ENCODE peak calls at places on chromosome 14, in four cellular contexts. H, Y, J and E are unnamed samples.
A peak's percentile ranks its signal among the peaks of the same experiment; 100 is the strongest.

GRCh38 chr14:72532686-72533454 is 361.0 kb downstream of the DPF3 start:
- DNase-seq in H (no peak), Y (no peak), J (no peak), E (no peak)

GRCh38 chr14:51554953-51555352 is 96.8 kb upstream of the FRMD6 start:
- DNase-seq in H (no peak), Y (no peak), J (peak; percentile 27), E (no peak)

GRCh38 chr14:51453869-51454268 is 197.8 kb upstream of the FRMD6 start:
- DNase-seq in H (no peak), Y (no peak), J (no peak), E (no peak)

GRCh38 chr14:51342226-51342625 is 102.2 kb downstream of the TMX1 start:
- DNase-seq in H (no peak), Y (no peak), J (no peak), E (no peak)

GRCh38 chr14:95288672-95289322 is 30.9 kb downstream of the CLMN start:
- DNase-seq in H (no peak), Y (no peak), J (no peak), E (no peak)

GRCh38 chr14:55454264-55455151 is 14.1 kb upstream of the TBPL2 start:
- DNase-seq in H (no peak), Y (no peak), J (peak; percentile 89), E (no peak)

GRCh38 chr14:81018245-81018644 is 62.8 kb downstream of the TSHR start:
- DNase-seq in H (no peak), Y (no peak), J (no peak), E (no peak)

GRCh38 chr14:39755269-39755878 is 323.1 kb upstream of the FBXO33 start:
- DNase-seq in H (no peak), Y (no peak), J (no peak), E (no peak)

GRCh38 chr14:73740921-73741326 is 26.7 kb upstream of the PNMA1 start:
- DNase-seq in H (peak; percentile 70), Y (peak; percentile 78), J (peak; percentile 65), E (peak; percentile 94)

GRCh38 chr14:31936100-31936499 is 141.0 kb upstream of the ARHGAP5 start:
- DNase-seq in H (no peak), Y (no peak), J (no peak), E (peak; percentile 68)

GRCh38 chr14:83384253-83384652 is 1850.6 kb upstream of the SEL1L start:
- DNase-seq in H (no peak), Y (no peak), J (no peak), E (no peak)

GRCh38 chr14:70188292-70188607 is 501 bp downstream of the SLC8A3 start:
- DNase-seq in H (no peak), Y (no peak), J (peak; percentile 9), E (no peak)

GRCh38 chr14:103314496-103315277 is 19.4 kb upstream of the EIF5 start:
- DNase-seq in H (no peak), Y (no peak), J (no peak), E (no peak)

GRCh38 chr14:68047910-68048309 is 228.3 kb downstream of the RAD51B start:
- DNase-seq in H (no peak), Y (no peak), J (peak; percentile 25), E (no peak)

GRCh38 chr14:56173360-56173922 is 55.2 kb downstream of the PELI2 start:
- DNase-seq in H (no peak), Y (no peak), J (no peak), E (no peak)

GRCh38 chr14:71855399-71856036 is 76.7 kb upstream of the RGS6 start:
- DNase-seq in H (peak; percentile 62), Y (peak; percentile 57), J (peak; percentile 85), E (peak; percentile 74)

GRCh38 chr14:103142031-103142430 is 18.8 kb downstream of the TNFAIP2 start:
- DNase-seq in H (no peak), Y (no peak), J (no peak), E (no peak)

GRCh38 chr14:35140718-35141581 is 18.6 kb downstream of the PRORP start:
- DNase-seq in H (no peak), Y (no peak), J (peak; percentile 46), E (no peak)

GRCh38 chr14:41604793-41605534 is 1.7 kb upstream of the LRFN5 start:
- DNase-seq in H (no peak), Y (peak; percentile 48), J (peak; percentile 93), E (no peak)

GRCh38 chr14:56116128-56116900 is 1.9 kb upstream of the PELI2 start:
- DNase-seq in H (no peak), Y (no peak), J (no peak), E (no peak)

GRCh38 chr14:32984531-32984930 is 45.9 kb downstream of the NPAS3 start:
- DNase-seq in H (no peak), Y (no peak), J (no peak), E (no peak)

GRCh38 chr14:53893374-53893773 is 63.3 kb downstream of the BMP4 start:
- DNase-seq in H (no peak), Y (no peak), J (no peak), E (no peak)

GRCh38 chr14:57747036-57747435 is 118.9 kb downstream of the SLC35F4 start:
- DNase-seq in H (no peak), Y (no peak), J (peak; percentile 81), E (no peak)

GRCh38 chr14:81946808-81947798 is 413.4 kb upstream of the SEL1L start:
- DNase-seq in H (no peak), Y (peak; percentile 18), J (peak; percentile 87), E (no peak)

GRCh38 chr14:33016611-33017010 is 77.9 kb downstream of the NPAS3 start:
- DNase-seq in H (no peak), Y (no peak), J (no peak), E (no peak)

GRCh38 chr14:55255185-55255584 is 16.0 kb upstream of the FBXO34 start:
- DNase-seq in H (no peak), Y (no peak), J (no peak), E (no peak)

GRCh38 chr14:104130974-104131651 is 7.3 kb upstream of the KIF26A start:
- DNase-seq in H (no peak), Y (peak; percentile 66), J (peak; percentile 44), E (peak; percentile 54)

GRCh38 chr14:95445676-95446075 is 70.8 kb downstream of the SYNE3 start:
- DNase-seq in H (no peak), Y (no peak), J (no peak), E (no peak)

GRCh38 chr14:105478624-105479305 is 4.1 kb downstream of the CRIP2 start:
- DNase-seq in H (no peak), Y (no peak), J (no peak), E (no peak)
- H3K4me1 ChIP-seq in H (no peaks in the 10 kb centered on the region), Y (peaks cover 91% of the 10 kb centered on the region), J (peaks cover 57% of the 10 kb centered on the region), E (peaks cover 27% of the 10 kb centered on the region)

GRCh38 chr14:77151918-77152588 is 10.5 kb upstream of the ZDHHC22 start:
- DNase-seq in H (no peak), Y (no peak), J (peak; percentile 52), E (no peak)
- TF ChIP-seq CTCF in H (no peak), Y (peak; percentile 30), J (no peak), E (no peak)

DNA sequence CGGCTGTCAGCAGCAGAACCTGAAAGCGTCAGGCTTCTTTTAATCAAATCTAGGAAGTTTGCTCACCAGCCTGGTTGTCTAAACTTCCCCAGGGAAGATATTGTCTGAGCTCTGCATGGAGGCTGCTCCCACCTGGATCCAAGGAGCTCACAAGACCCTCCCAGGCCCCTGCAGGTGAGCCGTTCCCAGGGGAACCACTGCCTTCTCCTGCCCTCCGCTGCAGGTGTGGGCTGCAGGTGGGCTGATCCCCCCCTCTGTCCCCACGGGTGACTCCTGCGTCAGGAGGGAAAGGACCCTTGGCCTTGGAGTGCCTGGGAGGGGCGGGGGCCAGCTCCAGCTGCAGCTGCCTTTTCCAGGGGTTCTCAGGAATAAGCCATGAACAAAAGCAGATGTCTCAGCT is 246.5 kb upstream of the RTL1 start:
- DNase-seq in H (no peak), Y (no peak), J (no peak), E (no peak)
- H3K27me3 ChIP-seq in H (no peaks in the 10 kb centered on the region), Y (peaks cover 52% of the 10 kb centered on the region), J (no peaks in the 10 kb centered on the region), E (no peaks in the 10 kb centered on the region)

GRCh38 chr14:23093104-23093503 is 1.8 kb downstream of the ACIN1 start:
- DNase-seq in H (no peak), Y (no peak), J (no peak), E (no peak)

GRCh38 chr14:23093993-23094665 is 807 bp downstream of the ACIN1 start:
- DNase-seq in H (no peak), Y (no peak), J (no peak), E (no peak)

GRCh38 chr14:23093526-23093925 is 1.4 kb downstream of the ACIN1 start:
- DNase-seq in H (no peak), Y (no peak), J (no peak), E (no peak)

GRCh38 chr14:23095196-23096108 is at the start of gene C14orf119:
- DNase-seq in H (peak; percentile 100), Y (peak; percentile 100), J (peak; percentile 100), E (peak; percentile 98)

DNA sequence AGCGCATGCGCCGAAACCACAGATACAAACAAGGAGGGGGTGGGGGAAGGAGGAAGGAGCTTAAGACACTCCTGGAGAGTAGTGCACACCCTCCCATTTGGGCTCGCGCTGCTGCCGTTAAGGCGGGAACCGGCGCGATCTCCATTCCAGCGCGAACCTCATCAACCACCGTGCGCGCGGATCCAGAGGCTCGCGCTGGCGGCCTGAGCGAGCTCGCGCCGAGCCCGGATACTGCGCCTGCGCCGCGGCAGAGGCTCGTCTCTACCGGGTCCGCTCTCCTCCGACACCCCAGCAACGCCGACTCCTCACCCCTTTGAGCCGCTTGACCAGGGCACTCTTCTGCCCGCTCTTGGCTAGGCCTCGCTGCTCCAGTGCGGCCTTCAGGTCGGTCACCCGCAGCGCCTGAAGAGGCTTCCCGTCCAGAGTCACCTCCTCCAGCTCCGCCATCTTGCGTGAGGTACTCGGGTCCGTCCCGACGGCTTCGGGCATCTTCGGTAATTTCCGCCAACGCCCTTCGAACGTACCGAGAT is at the start of gene ACIN1:
- DNase-seq in H (peak; percentile 37), Y (no peak), J (peak; percentile 92), E (peak; percentile 78)
- H3K4me1 ChIP-seq in H (no peaks in the 10 kb centered on the region), Y (peaks cover 83% of the 10 kb centered on the region), J (peaks cover 15% of the 10 kb centered on the region), E (peaks cover 3% of the 10 kb centered on the region)

GRCh38 chr14:29710015-29710414 is 217.6 kb downstream of the PRKD1 start:
- DNase-seq in H (no peak), Y (no peak), J (peak; percentile 34), E (no peak)
- TF ChIP-seq CTCF in H (no peak), Y (peak; percentile 58), J (peak; percentile 32), E (peak; percentile 26)

DNA sequence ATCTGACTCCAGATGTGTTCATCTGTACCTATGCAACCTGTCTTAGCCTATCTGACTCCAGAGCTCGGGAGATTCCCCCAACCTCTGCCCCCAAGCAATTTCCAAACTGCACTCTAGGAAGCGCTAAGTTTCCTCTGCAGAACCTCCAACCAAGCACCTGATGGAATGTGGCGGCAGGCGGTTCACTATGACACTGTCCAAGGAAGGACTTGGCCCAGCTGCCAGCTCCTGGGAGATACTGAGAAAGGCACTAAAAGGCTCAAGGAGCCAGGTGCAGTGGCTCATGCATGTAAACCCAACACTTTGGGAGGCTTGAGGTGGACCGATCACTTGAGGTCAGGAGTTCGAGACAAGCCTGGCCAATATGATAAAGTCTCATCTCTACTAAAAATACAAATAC is 244.0 kb downstream of the BCL11B start:
- DNase-seq in H (no peak), Y (no peak), J (no peak), E (no peak)
- H3K27me3 ChIP-seq in H (no peaks in the 10 kb centered on the region), Y (peaks cover 73% of the 10 kb centered on the region), J (no peaks in the 10 kb centered on the region), E (no peaks in the 10 kb centered on the region)

DNA sequence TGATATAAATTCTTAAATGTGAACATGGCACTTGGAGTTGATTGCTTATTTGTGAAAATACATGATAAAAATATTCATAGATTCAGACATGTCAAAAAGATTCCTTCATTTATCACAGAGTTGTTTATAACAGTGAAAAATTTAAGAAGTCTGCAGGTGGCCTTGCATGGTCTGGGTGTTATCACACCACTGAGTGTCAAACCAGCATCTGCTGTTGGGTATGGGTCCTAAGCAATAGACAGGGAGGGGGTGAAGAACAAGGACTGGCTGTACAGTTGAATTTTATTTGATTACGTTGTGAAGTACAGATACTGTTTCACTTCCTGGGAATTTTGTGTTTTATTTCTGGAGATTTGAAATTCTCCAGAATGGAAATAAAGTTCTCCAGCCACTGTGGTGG is 180.4 kb upstream of the HIF1A start:
- DNase-seq in H (no peak), Y (no peak), J (no peak), E (no peak)
- H3K4me1 ChIP-seq in H (no peaks in the 10 kb centered on the region), Y (peaks cover 69% of the 10 kb centered on the region), J (peaks cover 24% of the 10 kb centered on the region), E (peaks cover 18% of the 10 kb centered on the region)